ENCODE peak calls at places on chromosomes 6 and 20, in eight cellular contexts. One of them, this sample, is unnamed.

GRCh38 chr6:132760256-132760655 is 2.6 kb upstream of the VNN2 start:
- DNase-seq in HTR-8/SVneo: no peak
- DNase-seq in activated T-cell treated with anti-CD3 and anti-CD28 coated beads, Interleukin-2, amount 50 U/mL, for 72 hours: no peak
- DNase-seq in neuronal stem cell: no peak
- DNase-seq in epithelial cell of esophagus: peak
- DNase-seq in midbrain: no peak
- DNase-seq in NCI-H1436: no peak
- DNase-seq in NCI-H1092: no peak
- DNase-seq in this sample: no peak

GRCh38 chr20:25076201-25076600 is 5.7 kb downstream of the VSX1 start:
- DNase-seq in NCI-H1436: no peak
- DNase-seq in midbrain: no peak
- DNase-seq in NCI-H1092: no peak
- DNase-seq in activated T-cell treated with anti-CD3 and anti-CD28 coated beads, Interleukin-2, amount 50 U/mL, for 72 hours: no peak
- DNase-seq in HTR-8/SVneo: no peak
- DNase-seq in epithelial cell of esophagus: no peak
- DNase-seq in neuronal stem cell: no peak
- DNase-seq in this sample: no peak

GRCh38 chr6:104789770-104790190 is 69.9 kb downstream of the HACE1 start:
- DNase-seq in activated T-cell treated with anti-CD3 and anti-CD28 coated beads, Interleukin-2, amount 50 U/mL, for 72 hours: peak
- DNase-seq in epithelial cell of esophagus: peak
- DNase-seq in midbrain: no peak
- DNase-seq in NCI-H1092: no peak
- DNase-seq in neuronal stem cell: no peak
- DNase-seq in NCI-H1436: no peak
- DNase-seq in HTR-8/SVneo: peak
- DNase-seq in this sample: peak

GRCh38 chr20:41643504-41643938 is 25.3 kb upstream of the CHD6 start:
- DNase-seq in activated T-cell treated with anti-CD3 and anti-CD28 coated beads, Interleukin-2, amount 50 U/mL, for 72 hours: no peak
- DNase-seq in epithelial cell of esophagus: peak
- DNase-seq in midbrain: no peak
- DNase-seq in NCI-H1092: peak
- DNase-seq in NCI-H1436: peak
- DNase-seq in neuronal stem cell: no peak
- DNase-seq in HTR-8/SVneo: peak
- DNase-seq in this sample: peak

GRCh38 chr6:154868143-154868594 is 126.9 kb upstream of the TIAM2 start:
- DNase-seq in NCI-H1436: peak
- DNase-seq in epithelial cell of esophagus: peak
- DNase-seq in neuronal stem cell: peak
- DNase-seq in midbrain: peak
- DNase-seq in HTR-8/SVneo: peak
- DNase-seq in activated T-cell treated with anti-CD3 and anti-CD28 coated beads, Interleukin-2, amount 50 U/mL, for 72 hours: no peak
- DNase-seq in NCI-H1092: peak
- DNase-seq in this sample: peak

GRCh38 chr6:139765825-139766285 is 391.4 kb upstream of the CITED2 start:
- DNase-seq in NCI-H1436: no peak
- DNase-seq in activated T-cell treated with anti-CD3 and anti-CD28 coated beads, Interleukin-2, amount 50 U/mL, for 72 hours: no peak
- DNase-seq in midbrain: no peak
- DNase-seq in HTR-8/SVneo: peak
- DNase-seq in epithelial cell of esophagus: peak
- DNase-seq in neuronal stem cell: no peak
- DNase-seq in NCI-H1092: no peak
- DNase-seq in this sample: no peak

GRCh38 chr20:45588800-45589199 is 9.7 kb upstream of the WFDC8 start:
- DNase-seq in epithelial cell of esophagus: peak
- DNase-seq in midbrain: no peak
- DNase-seq in NCI-H1436: no peak
- DNase-seq in activated T-cell treated with anti-CD3 and anti-CD28 coated beads, Interleukin-2, amount 50 U/mL, for 72 hours: no peak
- DNase-seq in HTR-8/SVneo: no peak
- DNase-seq in NCI-H1092: no peak
- DNase-seq in neuronal stem cell: no peak
- DNase-seq in this sample: no peak

GRCh38 chr6:106495014-106495413 is 134.3 kb downstream of the RTN4IP1 start:
- DNase-seq in NCI-H1092: no peak
- DNase-seq in midbrain: no peak
- DNase-seq in epithelial cell of esophagus: peak
- DNase-seq in NCI-H1436: no peak
- DNase-seq in HTR-8/SVneo: no peak
- DNase-seq in neuronal stem cell: no peak
- DNase-seq in activated T-cell treated with anti-CD3 and anti-CD28 coated beads, Interleukin-2, amount 50 U/mL, for 72 hours: no peak
- DNase-seq in this sample: no peak

GRCh38 chr6:150145830-150146229 is 3.0 kb downstream of the PPP1R14C start:
- DNase-seq in NCI-H1436: no peak
- DNase-seq in NCI-H1092: no peak
- DNase-seq in HTR-8/SVneo: no peak
- DNase-seq in epithelial cell of esophagus: peak
- DNase-seq in activated T-cell treated with anti-CD3 and anti-CD28 coated beads, Interleukin-2, amount 50 U/mL, for 72 hours: no peak
- DNase-seq in neuronal stem cell: no peak
- DNase-seq in midbrain: no peak
- DNase-seq in this sample: no peak

GRCh38 chr6:35833534-35833933 is 28.4 kb downstream of the LHFPL5 start:
- DNase-seq in activated T-cell treated with anti-CD3 and anti-CD28 coated beads, Interleukin-2, amount 50 U/mL, for 72 hours: no peak
- DNase-seq in HTR-8/SVneo: no peak
- DNase-seq in neuronal stem cell: no peak
- DNase-seq in NCI-H1092: no peak
- DNase-seq in epithelial cell of esophagus: peak
- DNase-seq in NCI-H1436: no peak
- DNase-seq in midbrain: no peak
- DNase-seq in this sample: no peak

GRCh38 chr6:35385457-35386202 is 43.3 kb downstream of the PPARD start:
- DNase-seq in NCI-H1092: no peak
- DNase-seq in activated T-cell treated with anti-CD3 and anti-CD28 coated beads, Interleukin-2, amount 50 U/mL, for 72 hours: no peak
- DNase-seq in NCI-H1436: no peak
- DNase-seq in midbrain: no peak
- DNase-seq in HTR-8/SVneo: no peak
- DNase-seq in epithelial cell of esophagus: no peak
- DNase-seq in neuronal stem cell: no peak
- DNase-seq in this sample: peak

GRCh38 chr6:138231399-138231886 is 13.2 kb upstream of the PBOV1 start:
- DNase-seq in HTR-8/SVneo: no peak
- DNase-seq in NCI-H1436: peak
- DNase-seq in NCI-H1092: peak
- DNase-seq in midbrain: no peak
- DNase-seq in epithelial cell of esophagus: peak
- DNase-seq in neuronal stem cell: no peak
- DNase-seq in activated T-cell treated with anti-CD3 and anti-CD28 coated beads, Interleukin-2, amount 50 U/mL, for 72 hours: no peak
- DNase-seq in this sample: no peak

GRCh38 chr6:46653439-46653942 is 716 bp downstream of the SLC25A27 start:
- DNase-seq in NCI-H1092: no peak
- DNase-seq in activated T-cell treated with anti-CD3 and anti-CD28 coated beads, Interleukin-2, amount 50 U/mL, for 72 hours: no peak
- DNase-seq in midbrain: no peak
- DNase-seq in neuronal stem cell: no peak
- DNase-seq in HTR-8/SVneo: no peak
- DNase-seq in NCI-H1436: no peak
- DNase-seq in epithelial cell of esophagus: no peak
- DNase-seq in this sample: no peak

GRCh38 chr6:134908906-134909516 is 40.9 kb downstream of the ALDH8A1 start:
- DNase-seq in HTR-8/SVneo: peak
- DNase-seq in epithelial cell of esophagus: peak
- DNase-seq in NCI-H1436: no peak
- DNase-seq in activated T-cell treated with anti-CD3 and anti-CD28 coated beads, Interleukin-2, amount 50 U/mL, for 72 hours: peak
- DNase-seq in NCI-H1092: no peak
- DNase-seq in midbrain: no peak
- DNase-seq in neuronal stem cell: no peak
- DNase-seq in this sample: no peak

GRCh38 chr20:4585104-4585753 is 136.5 kb upstream of the PRND start:
- DNase-seq in neuronal stem cell: no peak
- DNase-seq in HTR-8/SVneo: no peak
- DNase-seq in NCI-H1092: no peak
- DNase-seq in epithelial cell of esophagus: peak
- DNase-seq in NCI-H1436: no peak
- DNase-seq in midbrain: no peak
- DNase-seq in activated T-cell treated with anti-CD3 and anti-CD28 coated beads, Interleukin-2, amount 50 U/mL, for 72 hours: peak
- DNase-seq in this sample: no peak

GRCh38 chr20:35311409-35311808 is 19.2 kb upstream of the FAM83C start:
- DNase-seq in activated T-cell treated with anti-CD3 and anti-CD28 coated beads, Interleukin-2, amount 50 U/mL, for 72 hours: peak
- DNase-seq in NCI-H1092: no peak
- DNase-seq in epithelial cell of esophagus: peak
- DNase-seq in neuronal stem cell: no peak
- DNase-seq in midbrain: no peak
- DNase-seq in NCI-H1436: no peak
- DNase-seq in HTR-8/SVneo: no peak
- DNase-seq in this sample: no peak

GRCh38 chr20:5033566-5033965 is 32.3 kb upstream of the SLC23A2 start:
- DNase-seq in neuronal stem cell: no peak
- DNase-seq in epithelial cell of esophagus: peak
- DNase-seq in NCI-H1092: no peak
- DNase-seq in midbrain: no peak
- DNase-seq in activated T-cell treated with anti-CD3 and anti-CD28 coated beads, Interleukin-2, amount 50 U/mL, for 72 hours: no peak
- DNase-seq in NCI-H1436: no peak
- DNase-seq in HTR-8/SVneo: no peak
- DNase-seq in this sample: no peak

This sample was measured in SK-N-DZ.